ENCODE peak calls at places on chromosomes 1 and 21, in ten cellular contexts. G is cardiac septum, O is HS-27A, S is fibroblast of mammary gland, D is PC-3, P is GM03348, U is Right ventricle myocardium superior, T is kidney glomerular epithelial cell, B is NCI-H1092, Y is HFFc6. I is an unnamed sample.

GRCh38 chr1:219533280-219533679 is 79.6 kb downstream of the ZC3H11B start:
- DNase-seq in G (no peak), O (no peak), S (peak), D (no peak), P (peak), U (no peak), T (peak), B (no peak), Y (no peak), I (no peak)

GRCh38 chr1:72122099-72122893 is 160.0 kb downstream of the NEGR1 start:
- DNase-seq in G (no peak), O (no peak), S (peak), D (no peak), P (peak), U (no peak), T (no peak), B (no peak), Y (no peak), I (no peak)

GRCh38 chr1:28507646-28508434 is 2.0 kb downstream of the RCC1 start:
- DNase-seq in G (no peak), O (no peak), S (peak), D (no peak), P (no peak), U (no peak), T (no peak), B (no peak), Y (no peak), I (no peak)

GRCh38 chr21:14755086-14755485 is 209.0 kb upstream of the SAMSN1 start:
- DNase-seq in G (no peak), O (no peak), S (no peak), D (no peak), P (no peak), U (no peak), T (no peak), B (no peak), Y (no peak), I (no peak)

GRCh38 chr1:81838600-81839218 is 38.0 kb downstream of the ADGRL2 start:
- DNase-seq in G (no peak), O (no peak), S (no peak), D (no peak), P (no peak), U (no peak), T (no peak), B (no peak), Y (no peak), I (no peak)

GRCh38 chr1:156291226-156292061 is 4.0 kb downstream of the GLMP start:
- DNase-seq in G (peak), O (peak), S (peak), D (peak), P (peak), U (peak), T (peak), B (no peak), Y (peak), I (peak)

GRCh38 chr1:233389169-233389568 is 61.6 kb downstream of the MAP3K21 start:
- DNase-seq in G (no peak), O (no peak), S (peak), D (peak), P (no peak), U (no peak), T (no peak), B (no peak), Y (no peak), I (no peak)

GRCh38 chr1:202862672-202863560 is 26.0 kb downstream of the RABIF start:
- DNase-seq in G (no peak), O (no peak), S (no peak), D (no peak), P (no peak), U (no peak), T (no peak), B (no peak), Y (no peak), I (no peak)

GRCh38 chr1:32981003-32981909 is 16.6 kb upstream of the RNF19B start:
- DNase-seq in G (no peak), O (no peak), S (peak), D (peak), P (peak), U (peak), T (peak), B (no peak), Y (peak), I (peak)

GRCh38 chr1:149995927-149996326 is 14.6 kb downstream of the OTUD7B start:
- DNase-seq in G (no peak), O (no peak), S (peak), D (peak), P (no peak), U (no peak), T (peak), B (no peak), Y (peak), I (no peak)